ENCODE peak calls at places on chromosomes 1 and 21, in five cellular contexts. Y, Z, P, X and L are unnamed samples.
A peak's percentile ranks its signal among the peaks of the same experiment; 100 is the strongest.

GRCh38 chr21:28723666-28724065 is 269.0 kb downstream of the LTN1 start:
- DNase-seq in Y (no peak), Z (no peak), P (no peak), X (no peak), L (no peak)

GRCh38 chr1:192443616-192444015 is 126.8 kb downstream of the RGS21 start:
- DNase-seq in Y (no peak), Z (no peak), P (no peak), X (no peak), L (no peak)

GRCh38 chr1:229379901-229380300 is 37.1 kb upstream of the CCSAP start:
- DNase-seq in Y (no peak), Z (no peak), P (no peak), X (no peak), L (no peak)

GRCh38 chr1:91020967-91021685 is 709 bp downstream of the ZNF644 start:
- DNase-seq in Y (peak; percentile 61), Z (peak; percentile 69), P (peak; percentile 70), X (peak; percentile 79), L (peak; percentile 49)

GRCh38 chr1:192759104-192759503 is 49.7 kb upstream of the RGS2 start:
- DNase-seq in Y (no peak), Z (no peak), P (no peak), X (no peak), L (no peak)

GRCh38 chr21:26587621-26588260 is 14.7 kb upstream of the CYYR1 start:
- DNase-seq in Y (no peak), Z (no peak), P (peak; percentile 26), X (no peak), L (no peak)

GRCh38 chr1:228032041-228032440 is 25.2 kb downstream of the WNT3A start:
- DNase-seq in Y (no peak), Z (no peak), P (peak; percentile 3), X (no peak), L (no peak)

GRCh38 chr1:30904191-30904961 is 4.2 kb downstream of the SDC3 start:
- DNase-seq in Y (no peak), Z (no peak), P (peak; percentile 24), X (no peak), L (no peak)

GRCh38 chr1:228397966-228398365 is 8.7 kb downstream of the TRIM11 start:
- DNase-seq in Y (no peak), Z (no peak), P (no peak), X (no peak), L (no peak)

GRCh38 chr1:112544011-112544688 is 35.4 kb downstream of the WNT2B start:
- DNase-seq in Y (no peak), Z (no peak), P (peak; percentile 26), X (no peak), L (peak; percentile 33)

GRCh38 chr21:45074818-45075605 is 632 bp downstream of the ADARB1 start:
- DNase-seq in Y (no peak), Z (peak; percentile 26), P (no peak), X (peak; percentile 23), L (peak; percentile 58)
- TF ChIP-seq POLR2A in Y (no peak), Z (no peak), P (no peak), X (no peak), L (no peak)

GRCh38 chr1:27621067-27621920 is 13.7 kb downstream of the FGR start:
- DNase-seq in Y (no peak), Z (peak; percentile 62), P (no peak), X (peak; percentile 72), L (no peak)

GRCh38 chr1:27626031-27626935 is 8.7 kb downstream of the FGR start:
- DNase-seq in Y (no peak), Z (no peak), P (no peak), X (no peak), L (no peak)

GRCh38 chr1:27624467-27625233 is 10.3 kb downstream of the FGR start:
- DNase-seq in Y (no peak), Z (no peak), P (no peak), X (no peak), L (no peak)

GRCh38 chr1:27623327-27624212 is 11.4 kb downstream of the FGR start:
- DNase-seq in Y (no peak), Z (no peak), P (no peak), X (no peak), L (no peak)

GRCh38 chr1:27622828-27623227 is 12.2 kb downstream of the FGR start:
- DNase-seq in Y (no peak), Z (no peak), P (no peak), X (no peak), L (no peak)
- TF ChIP-seq POLR2A in Y (no peak), Z (no peak), P (no peak), X (no peak), L (no peak)

GRCh38 chr1:181135462-181135781 is 46.9 kb downstream of the IER5 start:
- DNase-seq in Y (no peak), Z (no peak), P (no peak), X (no peak), L (no peak)

GRCh38 chr1:181133969-181134418 is 45.5 kb downstream of the IER5 start:
- DNase-seq in Y (no peak), Z (no peak), P (no peak), X (no peak), L (no peak)

GRCh38 chr1:181133441-181133951 is 45.0 kb downstream of the IER5 start:
- DNase-seq in Y (no peak), Z (no peak), P (no peak), X (no peak), L (no peak)

GRCh38 chr1:181135815-181136737 is 47.6 kb downstream of the IER5 start:
- DNase-seq in Y (no peak), Z (no peak), P (peak; percentile 52), X (no peak), L (no peak)

GRCh38 chr1:181134543-181135461 is 46.3 kb downstream of the IER5 start:
- DNase-seq in Y (no peak), Z (peak; percentile 67), P (no peak), X (peak; percentile 44), L (no peak)
- TF ChIP-seq POLR2A in Y (no peak), Z (no peak), P (no peak), X (no peak), L (peak; percentile 71)

GRCh38 chr1:186297439-186297838 is 77.6 kb downstream of the TPR start:
- DNase-seq in Y (no peak), Z (no peak), P (no peak), X (no peak), L (no peak)
- TF ChIP-seq POLR2A in Y (no peak), Z (no peak), P (no peak), X (no peak), L (no peak)

GRCh38 chr21:17003221-17003620 is 509.6 kb upstream of the CXADR start:
- DNase-seq in Y (no peak), Z (no peak), P (no peak), X (no peak), L (no peak)
- TF ChIP-seq POLR2A in Y (no peak), Z (no peak), P (no peak), X (no peak), L (no peak)